ENCODE peak calls at places on chromosomes 12 and 14, in four cellular contexts. H is activated naive CD8-positive, alpha-beta T cell treated with anti-CD3 and anti-CD28 coated beads for 36 hours; R is uterus; L is MCF 10A. J is an unnamed sample.

GRCh38 chr14:26204954-26205479 is 392.8 kb downstream of the NOVA1 start:
- DNase-seq in H (no peak), R (peak; percentile 23), L (no peak), J (no peak)

GRCh38 chr14:94582199-94582750 is 1.0 kb downstream of the SERPINA5 start:
- DNase-seq in H (no peak), R (no peak), L (no peak), J (no peak)

GRCh38 chr12:57840701-57841100 is 5.8 kb downstream of the CTDSP2 start:
- DNase-seq in H (no peak), R (no peak), L (peak; percentile 26), J (no peak)

GRCh38 chr12:34606749-34607519 is 584.6 kb downstream of the ALG10 start:
- DNase-seq in H (no peak), R (peak; percentile 3), L (no peak), J (no peak)

GRCh38 chr12:12952036-12952435 is at the start of gene GPRC5D:
- DNase-seq in H (no peak), R (no peak), L (no peak), J (no peak)

GRCh38 chr12:54786081-54786480 is 68.2 kb upstream of the MUCL1 start:
- DNase-seq in H (no peak), R (no peak), L (no peak), J (no peak)

GRCh38 chr12:114682920-114683708 is 861 bp downstream of the TBX3 start:
- DNase-seq in H (no peak), R (no peak), L (peak; percentile 49), J (no peak)

GRCh38 chr12:45575417-45575816 is 154.1 kb upstream of the ARID2 start:
- DNase-seq in H (no peak), R (no peak), L (no peak), J (no peak)

GRCh38 chr12:43285248-43285647 is 266.8 kb downstream of the ADAMTS20 start:
- DNase-seq in H (no peak), R (peak; percentile 23), L (peak; percentile 79), J (no peak)

GRCh38 chr14:67623114-67623513 is 3.4 kb downstream of the ARG2 start:
- DNase-seq in H (no peak), R (no peak), L (peak; percentile 79), J (no peak)

GRCh38 chr14:54187439-54187838 is 209.4 kb upstream of the CDKN3 start:
- DNase-seq in H (no peak), R (no peak), L (no peak), J (no peak)

GRCh38 chr12:31647106-31647505 is 12.4 kb upstream of the ETFBKMT start:
- DNase-seq in H (no peak), R (no peak), L (peak; percentile 49), J (no peak)

GRCh38 chr14:70887207-70888150 is 19.8 kb upstream of the PCNX1 start:
- DNase-seq in H (no peak), R (no peak), L (peak; percentile 31), J (no peak)

GRCh38 chr14:58315606-58316005 is 17.3 kb downstream of the ARID4A start:
- DNase-seq in H (no peak), R (no peak), L (peak; percentile 60), J (no peak)